ENCODE peak calls at places on chromosomes 7 and 10, in six cellular contexts. One of them, this sample, is unnamed.
A peak's percentile ranks its signal among the peaks of the same experiment; 100 is the strongest.

GRCh38 chr7:73701357-73701995 is 18.0 kb downstream of the STX1A start:
- DNase-seq in H1: peak; percentile 53
- DNase-seq in GM12878: no peak
- DNase-seq in GM23338: peak; percentile 94
- DNase-seq in HepG2: peak; percentile 54
- DNase-seq in K562: peak; percentile 80
- DNase-seq in this sample: peak; percentile 87

GRCh38 chr10:78578929-78579328 is 489.8 kb upstream of the ZMIZ1 start:
- DNase-seq in HepG2: no peak
- DNase-seq in H1: no peak
- DNase-seq in GM12878: peak; percentile 21
- DNase-seq in K562: no peak
- DNase-seq in GM23338: no peak
- DNase-seq in this sample: no peak

GRCh38 chr7:84675633-84676034 is 481.0 kb upstream of the SEMA3A start:
- DNase-seq in K562: peak; percentile 7
- DNase-seq in HepG2: no peak
- DNase-seq in H1: no peak
- DNase-seq in GM23338: no peak
- DNase-seq in GM12878: no peak
- DNase-seq in this sample: no peak

GRCh38 chr10:15695852-15696251 is 23.9 kb downstream of the ITGA8 start:
- DNase-seq in K562: no peak
- DNase-seq in GM12878: no peak
- DNase-seq in GM23338: peak; percentile 41
- DNase-seq in HepG2: no peak
- DNase-seq in H1: no peak
- DNase-seq in this sample: peak; percentile 19

GRCh38 chr7:159094030-159094740 is 50.5 kb downstream of the VIPR2 start:
- DNase-seq in GM23338: no peak
- DNase-seq in H1: no peak
- DNase-seq in K562: no peak
- DNase-seq in HepG2: no peak
- DNase-seq in GM12878: no peak
- DNase-seq in this sample: no peak

GRCh38 chr7:149261321-149261828 is 621 bp upstream of the ZNF783 start:
- DNase-seq in GM23338: peak; percentile 38
- DNase-seq in K562: no peak
- DNase-seq in GM12878: no peak
- DNase-seq in H1: no peak
- DNase-seq in HepG2: no peak
- DNase-seq in this sample: no peak

GRCh38 chr7:18393465-18394118 is 102.0 kb upstream of the HDAC9 start:
- DNase-seq in GM12878: no peak
- DNase-seq in K562: no peak
- DNase-seq in HepG2: no peak
- DNase-seq in GM23338: no peak
- DNase-seq in H1: no peak
- DNase-seq in this sample: no peak

GRCh38 chr7:80439894-80440811 is 71.7 kb downstream of the GNAT3 start:
- DNase-seq in HepG2: no peak
- DNase-seq in GM23338: no peak
- DNase-seq in GM12878: no peak
- DNase-seq in H1: no peak
- DNase-seq in K562: no peak
- DNase-seq in this sample: no peak

GRCh38 chr7:124758327-124758726 is 7.3 kb downstream of the GPR37 start:
- DNase-seq in GM23338: no peak
- DNase-seq in H1: no peak
- DNase-seq in HepG2: no peak
- DNase-seq in K562: no peak
- DNase-seq in GM12878: no peak
- DNase-seq in this sample: no peak

GRCh38 chr7:93279541-93279940 is 47.4 kb downstream of the VPS50 start:
- DNase-seq in H1: no peak
- DNase-seq in GM23338: no peak
- DNase-seq in HepG2: no peak
- DNase-seq in GM12878: no peak
- DNase-seq in K562: no peak
- DNase-seq in this sample: no peak

GRCh38 chr10:97255512-97256293 is 36.7 kb downstream of the ARHGAP19 start:
- DNase-seq in K562: no peak
- DNase-seq in H1: no peak
- DNase-seq in GM23338: no peak
- DNase-seq in GM12878: no peak
- DNase-seq in HepG2: no peak
- DNase-seq in this sample: no peak

GRCh38 chr7:28272461-28272877 is 91.9 kb upstream of the JAZF1 start:
- DNase-seq in GM23338: peak; percentile 87
- DNase-seq in HepG2: no peak
- DNase-seq in K562: no peak
- DNase-seq in H1: peak; percentile 44
- DNase-seq in GM12878: no peak
- DNase-seq in this sample: peak; percentile 61

GRCh38 chr7:74064696-74065095 is 18.9 kb upstream of the LIMK1 start:
- DNase-seq in K562: no peak
- DNase-seq in H1: no peak
- DNase-seq in GM12878: no peak
- DNase-seq in HepG2: no peak
- DNase-seq in GM23338: no peak
- DNase-seq in this sample: no peak

GRCh38 chr7:128053991-128054390 is 22.8 kb upstream of the LRRC4 start:
- DNase-seq in HepG2: no peak
- DNase-seq in H1: no peak
- DNase-seq in K562: no peak
- DNase-seq in GM23338: peak; percentile 26
- DNase-seq in GM12878: no peak
- DNase-seq in this sample: no peak

GRCh38 chr10:6083523-6084475 is 5.0 kb upstream of the RBM17 start:
- DNase-seq in HepG2: no peak
- DNase-seq in H1: no peak
- DNase-seq in K562: no peak
- DNase-seq in GM12878: no peak
- DNase-seq in GM23338: no peak
- DNase-seq in this sample: no peak

GRCh38 chr10:56348101-56348500 is 13.0 kb downstream of the ZWINT start:
- DNase-seq in GM12878: no peak
- DNase-seq in HepG2: no peak
- DNase-seq in K562: no peak
- DNase-seq in GM23338: no peak
- DNase-seq in H1: no peak
- DNase-seq in this sample: no peak

GRCh38 chr10:56351909-56352630 is 9.0 kb downstream of the ZWINT start:
- DNase-seq in K562: no peak
- DNase-seq in GM12878: no peak
- DNase-seq in HepG2: no peak
- DNase-seq in GM23338: peak; percentile 28
- DNase-seq in H1: no peak
- DNase-seq in this sample: no peak

GRCh38 chr10:56346845-56347415 is 14.1 kb downstream of the ZWINT start:
- DNase-seq in GM12878: no peak
- DNase-seq in K562: no peak
- DNase-seq in GM23338: no peak
- DNase-seq in H1: no peak
- DNase-seq in HepG2: no peak
- DNase-seq in this sample: no peak

DNA sequence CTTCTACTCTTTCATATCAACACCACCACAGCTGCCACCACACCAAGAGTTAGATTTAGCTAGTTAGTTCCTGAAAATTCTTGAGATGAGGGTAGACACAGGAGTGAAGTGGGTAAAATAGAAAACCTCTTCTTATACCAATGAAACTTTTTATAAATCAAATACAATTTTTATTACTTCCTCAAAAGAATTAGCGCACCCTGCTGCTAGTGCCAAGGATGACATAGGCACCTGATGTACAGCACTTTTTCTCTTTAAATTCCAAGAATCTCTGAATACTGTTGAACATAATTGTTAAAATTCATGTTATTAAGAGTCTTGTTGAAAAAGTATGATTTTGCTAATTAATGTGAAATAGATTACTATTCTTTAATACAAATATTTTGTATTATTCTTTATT is 11.4 kb downstream of the ZWINT start:
- DNase-seq in K562: no peak
- DNase-seq in H1: no peak
- DNase-seq in HepG2: no peak
- DNase-seq in GM12878: no peak
- DNase-seq in GM23338: no peak
- DNase-seq in this sample: no peak
- TF ChIP-seq CREB1 in K562: no peak
- TF ChIP-seq CREB1 in H1: no peak
- TF ChIP-seq CREB1 in HepG2: no peak
- TF ChIP-seq CREB1 in GM12878: no peak
- TF ChIP-seq CREB1 in GM23338: no peak
- TF ChIP-seq CREB1 in this sample: no peak

DNA sequence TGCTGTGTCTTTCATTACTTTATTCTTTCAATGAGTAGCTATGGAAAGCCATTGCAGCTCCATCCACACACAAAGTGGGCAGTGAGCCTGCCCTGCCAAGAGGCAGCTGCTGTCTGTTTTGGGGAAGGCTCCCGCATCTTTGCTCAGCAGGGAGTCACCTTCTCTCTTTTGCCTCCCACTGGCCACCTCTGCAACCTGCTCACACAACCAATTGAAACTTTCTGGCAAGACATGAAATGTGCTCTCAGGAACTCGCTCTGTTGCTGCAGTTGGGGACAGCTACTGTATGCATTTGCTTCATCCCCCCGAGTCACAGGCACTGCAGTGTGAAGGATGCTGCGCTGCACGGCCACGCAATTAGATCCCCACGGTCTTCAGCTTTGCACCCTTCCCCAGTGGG is 244.8 kb upstream of the NFE2L3 start:
- DNase-seq in GM23338: peak; percentile 72
- DNase-seq in GM12878: no peak
- DNase-seq in K562: no peak
- DNase-seq in H1: no peak
- DNase-seq in HepG2: no peak
- DNase-seq in this sample: no peak
- TF ChIP-seq CREB1 in GM23338: no peak
- TF ChIP-seq CREB1 in GM12878: no peak
- TF ChIP-seq CREB1 in K562: no peak
- TF ChIP-seq CREB1 in H1: no peak
- TF ChIP-seq CREB1 in HepG2: no peak
- TF ChIP-seq CREB1 in this sample: no peak

GRCh38 chr7:47085491-47086275 is 496.2 kb downstream of the TNS3 start:
- DNase-seq in GM23338: no peak
- DNase-seq in K562: no peak
- DNase-seq in H1: no peak
- DNase-seq in GM12878: no peak
- DNase-seq in HepG2: no peak
- DNase-seq in this sample: no peak

GRCh38 chr7:47089068-47089417 is 492.9 kb downstream of the TNS3 start:
- DNase-seq in K562: no peak
- DNase-seq in HepG2: no peak
- DNase-seq in GM12878: no peak
- DNase-seq in H1: no peak
- DNase-seq in GM23338: no peak
- DNase-seq in this sample: no peak

GRCh38 chr7:47091141-47091540 is 490.8 kb downstream of the TNS3 start:
- DNase-seq in H1: no peak
- DNase-seq in HepG2: no peak
- DNase-seq in GM12878: no peak
- DNase-seq in K562: no peak
- DNase-seq in GM23338: no peak
- DNase-seq in this sample: no peak

GRCh38 chr7:47087866-47088265 is 494.0 kb downstream of the TNS3 start:
- DNase-seq in HepG2: no peak
- DNase-seq in K562: no peak
- DNase-seq in GM23338: no peak
- DNase-seq in GM12878: no peak
- DNase-seq in H1: no peak
- DNase-seq in this sample: no peak

DNA sequence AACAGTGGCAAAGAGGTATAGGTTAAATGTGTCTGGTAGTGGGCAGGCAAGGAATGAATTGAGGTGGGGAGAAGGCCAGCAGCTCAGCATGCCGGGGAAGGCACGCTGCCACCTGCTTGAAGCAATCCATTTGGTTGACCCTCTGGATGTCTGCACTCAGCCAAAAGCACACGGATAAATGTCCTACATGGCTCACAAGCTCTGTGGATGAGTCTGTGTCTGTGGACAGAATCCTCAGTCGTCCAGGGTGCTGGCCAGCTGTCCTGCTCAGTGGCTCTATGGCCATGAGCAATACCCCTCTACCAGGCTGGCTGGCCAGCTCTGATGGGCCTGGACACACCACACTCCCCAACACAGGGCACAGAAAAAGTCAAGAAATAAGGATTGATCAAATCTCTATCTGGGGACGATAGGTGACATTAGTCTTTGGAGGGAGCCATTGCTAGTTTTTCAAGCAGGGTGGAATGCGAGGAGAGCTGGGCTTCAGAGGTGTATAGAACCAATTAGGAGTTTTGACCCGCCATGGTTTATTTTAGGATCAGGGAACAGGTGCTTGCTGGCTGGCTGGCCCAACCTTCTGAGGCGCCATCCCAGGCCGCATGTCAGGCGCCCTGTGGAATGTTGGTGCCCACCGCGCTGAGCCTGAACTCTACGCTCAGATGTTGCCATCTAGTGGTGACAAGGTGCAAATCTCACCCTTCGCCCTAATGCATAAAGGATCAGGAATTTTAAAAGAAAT is 493.4 kb downstream of the TNS3 start:
- DNase-seq in GM12878: no peak
- DNase-seq in H1: peak; percentile 15
- DNase-seq in HepG2: peak; percentile 46
- DNase-seq in K562: peak; percentile 66
- DNase-seq in GM23338: peak; percentile 86
- DNase-seq in this sample: peak; percentile 70
- TF ChIP-seq CREB1 in GM12878: no peak
- TF ChIP-seq CREB1 in H1: no peak
- TF ChIP-seq CREB1 in HepG2: no peak
- TF ChIP-seq CREB1 in K562: no peak
- TF ChIP-seq CREB1 in GM23338: no peak
- TF ChIP-seq CREB1 in this sample: no peak

DNA sequence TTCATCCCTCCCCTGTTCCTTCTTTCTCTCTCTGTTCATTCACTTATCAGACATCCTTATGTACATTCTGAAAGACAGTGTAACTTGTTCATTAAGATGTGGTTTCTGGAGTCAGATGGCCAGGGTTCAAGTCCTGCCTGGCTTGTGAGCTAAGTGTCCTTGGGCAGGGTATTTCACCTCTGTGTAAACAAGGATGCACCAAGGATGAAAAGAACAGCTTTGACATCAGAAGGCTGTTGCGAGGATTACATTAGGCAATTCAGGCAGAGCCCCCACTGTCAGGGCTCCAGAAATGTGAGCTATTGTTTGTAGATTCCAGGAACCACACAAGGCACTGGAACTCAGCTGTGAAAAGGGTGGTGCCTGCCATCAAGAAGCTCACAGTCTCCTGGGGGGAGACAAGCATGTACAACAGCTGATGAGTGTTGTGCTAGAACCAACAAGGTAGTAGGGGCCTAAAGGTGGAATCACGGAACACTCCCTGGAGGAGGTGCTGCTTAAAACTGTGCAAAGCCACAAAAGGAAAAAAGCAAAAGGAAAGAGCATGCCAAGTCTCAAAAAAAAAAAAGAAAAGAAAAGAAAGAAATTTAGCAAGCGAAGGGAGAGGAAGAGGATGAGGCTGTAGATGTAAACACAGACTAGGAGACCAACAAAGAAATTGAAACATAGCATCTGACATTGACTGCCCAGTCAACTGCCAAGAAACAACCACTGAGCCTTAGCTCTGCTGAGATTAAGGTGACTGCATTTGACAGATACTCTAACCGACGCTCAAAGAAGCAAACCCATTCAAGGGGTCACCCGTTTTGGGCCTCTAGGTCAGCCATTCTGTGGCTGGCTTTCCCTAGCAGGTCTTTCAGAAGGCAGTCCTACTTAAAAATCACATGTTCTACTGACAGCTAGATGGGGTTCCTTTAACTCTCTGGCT is 12.5 kb downstream of the PDLIM1 start:
- DNase-seq in H1: no peak
- DNase-seq in GM23338: peak; percentile 46
- DNase-seq in K562: no peak
- DNase-seq in GM12878: no peak
- DNase-seq in HepG2: peak; percentile 92
- DNase-seq in this sample: no peak
- TF ChIP-seq CREB1 in H1: no peak
- TF ChIP-seq CREB1 in GM23338: no peak
- TF ChIP-seq CREB1 in K562: no peak
- TF ChIP-seq CREB1 in GM12878: no peak
- TF ChIP-seq CREB1 in HepG2: peak; percentile 74
- TF ChIP-seq CREB1 in this sample: no peak